ENCODE peak calls at places on chromosomes 5 and 9, in five cellular contexts. One of them, this sample, is unnamed.
A peak's percentile ranks its signal among the peaks of the same experiment; 100 is the strongest.

GRCh38 chr5:58925627-58926545 is 343.0 kb downstream of the RAB3C start:
- DNase-seq in H9: no peak
- DNase-seq in lower lobe of right lung: no peak
- DNase-seq in Calu3: no peak
- DNase-seq in hepatocyte: no peak
- DNase-seq in this sample: peak; percentile 22

GRCh38 chr9:93830224-93830596 is 124.9 kb downstream of the BARX1 start:
- DNase-seq in H9: no peak
- DNase-seq in hepatocyte: peak; percentile 2
- DNase-seq in lower lobe of right lung: no peak
- DNase-seq in Calu3: no peak
- DNase-seq in this sample: no peak

GRCh38 chr9:967436-967835 is 9.0 kb upstream of the DMRT3 start:
- DNase-seq in hepatocyte: no peak
- DNase-seq in Calu3: no peak
- DNase-seq in lower lobe of right lung: no peak
- DNase-seq in H9: peak; percentile 44
- DNase-seq in this sample: no peak

GRCh38 chr5:312845-313244 is 8.7 kb upstream of the AHRR start:
- DNase-seq in H9: no peak
- DNase-seq in lower lobe of right lung: no peak
- DNase-seq in hepatocyte: no peak
- DNase-seq in Calu3: no peak
- DNase-seq in this sample: no peak

GRCh38 chr5:156800982-156801381 is 49.1 kb upstream of the PPP1R2B start:
- DNase-seq in hepatocyte: no peak
- DNase-seq in H9: peak; percentile 43
- DNase-seq in lower lobe of right lung: no peak
- DNase-seq in Calu3: no peak
- DNase-seq in this sample: no peak

GRCh38 chr5:171755354-171755821 is 30.2 kb upstream of the SMIM23 start:
- DNase-seq in H9: no peak
- DNase-seq in lower lobe of right lung: no peak
- DNase-seq in Calu3: no peak
- DNase-seq in hepatocyte: no peak
- DNase-seq in this sample: no peak

GRCh38 chr5:10564838-10565784 is 1.2 kb downstream of the ANKRD33B start:
- DNase-seq in hepatocyte: no peak
- DNase-seq in lower lobe of right lung: peak; percentile 61
- DNase-seq in H9: no peak
- DNase-seq in Calu3: no peak
- DNase-seq in this sample: no peak

GRCh38 chr5:141478321-141478945 is 2.7 kb downstream of the PCDHGC3 start:
- DNase-seq in lower lobe of right lung: peak; percentile 87
- DNase-seq in H9: peak; percentile 89
- DNase-seq in Calu3: no peak
- DNase-seq in hepatocyte: peak; percentile 44
- DNase-seq in this sample: no peak

GRCh38 chr9:12958279-12958678 is 183.5 kb downstream of the LURAP1L start:
- DNase-seq in lower lobe of right lung: no peak
- DNase-seq in H9: no peak
- DNase-seq in Calu3: no peak
- DNase-seq in hepatocyte: no peak
- DNase-seq in this sample: no peak

GRCh38 chr9:137309368-137310189 is 7.5 kb upstream of the NRARP start:
- DNase-seq in Calu3: no peak
- DNase-seq in H9: no peak
- DNase-seq in lower lobe of right lung: peak; percentile 36
- DNase-seq in hepatocyte: no peak
- DNase-seq in this sample: no peak

GRCh38 chr9:96654450-96655197 is 493 bp downstream of the PRXL2C start:
- DNase-seq in Calu3: peak; percentile 56
- DNase-seq in lower lobe of right lung: peak; percentile 88
- DNase-seq in hepatocyte: peak; percentile 86
- DNase-seq in H9: peak; percentile 81
- DNase-seq in this sample: peak; percentile 81
- TF ChIP-seq CTCF in Calu3: no peak
- TF ChIP-seq CTCF in lower lobe of right lung: no peak
- TF ChIP-seq CTCF in hepatocyte: no peak
- TF ChIP-seq CTCF in H9: no peak
- TF ChIP-seq CTCF in this sample: no peak

DNA sequence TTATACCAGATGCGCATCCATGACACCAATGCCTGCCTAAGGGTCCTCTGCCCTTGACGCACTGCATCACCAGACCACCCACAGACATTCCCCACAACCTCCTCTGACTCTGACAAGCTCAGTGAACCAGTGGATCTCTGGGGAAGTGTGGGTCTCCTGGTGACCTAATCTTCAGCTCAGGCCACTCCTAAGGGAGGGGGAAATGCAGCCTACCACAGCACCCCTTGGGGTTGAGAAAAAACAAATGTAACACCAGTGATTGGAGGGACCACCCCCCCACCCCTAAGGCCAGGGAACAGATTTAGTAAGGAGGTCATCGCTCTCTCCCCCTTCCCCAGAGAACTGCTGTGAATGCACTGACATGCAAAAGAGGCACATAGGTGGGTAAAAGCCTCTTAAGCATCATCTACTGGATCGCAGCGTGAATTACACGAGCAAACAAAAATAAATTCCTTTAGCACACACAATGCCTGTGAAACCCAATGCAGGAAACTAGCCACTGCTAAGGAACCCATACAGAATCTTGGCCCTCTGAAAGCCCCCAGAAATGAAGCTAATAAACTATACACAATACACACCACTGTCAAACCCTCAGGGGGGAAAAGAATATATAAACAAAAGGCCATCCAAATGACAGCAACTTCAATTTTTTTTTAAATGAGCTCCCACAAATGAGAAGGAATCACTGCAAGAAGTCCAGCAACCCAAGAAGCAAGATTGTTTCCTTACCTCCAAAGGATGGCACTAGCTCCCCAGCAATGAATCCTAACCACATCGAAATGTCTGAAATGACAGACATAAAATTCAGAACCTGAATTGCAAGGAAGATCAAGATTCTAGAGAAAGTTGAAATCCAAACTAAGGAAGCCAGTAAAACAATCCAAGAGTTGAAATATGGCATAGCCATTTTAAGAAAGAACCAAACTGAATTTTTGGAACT is 513.7 kb upstream of the PTGER4 start:
- DNase-seq in lower lobe of right lung: no peak
- DNase-seq in Calu3: no peak
- DNase-seq in H9: peak; percentile 26
- DNase-seq in hepatocyte: no peak
- DNase-seq in this sample: peak; percentile 32
- TF ChIP-seq CTCF in lower lobe of right lung: no peak
- TF ChIP-seq CTCF in Calu3: no peak
- TF ChIP-seq CTCF in H9: no peak
- TF ChIP-seq CTCF in hepatocyte: no peak
- TF ChIP-seq CTCF in this sample: peak; percentile 39

GRCh38 chr9:129885018-129885669 is 49.9 kb downstream of the USP20 start:
- DNase-seq in H9: peak; percentile 61
- DNase-seq in hepatocyte: no peak
- DNase-seq in lower lobe of right lung: peak; percentile 74
- DNase-seq in Calu3: peak; percentile 46
- DNase-seq in this sample: peak; percentile 42
- TF ChIP-seq CTCF in H9: no peak
- TF ChIP-seq CTCF in hepatocyte: no peak
- TF ChIP-seq CTCF in lower lobe of right lung: no peak
- TF ChIP-seq CTCF in Calu3: no peak
- TF ChIP-seq CTCF in this sample: no peak

GRCh38 chr9:84932915-84933527 is 263.5 kb downstream of the NTRK2 start:
- DNase-seq in hepatocyte: no peak
- DNase-seq in H9: peak; percentile 36
- DNase-seq in lower lobe of right lung: no peak
- DNase-seq in Calu3: no peak
- DNase-seq in this sample: peak; percentile 18
- TF ChIP-seq CTCF in hepatocyte: peak; percentile 33
- TF ChIP-seq CTCF in H9: peak; percentile 66
- TF ChIP-seq CTCF in lower lobe of right lung: no peak
- TF ChIP-seq CTCF in Calu3: no peak
- TF ChIP-seq CTCF in this sample: peak; percentile 40

GRCh38 chr5:121027636-121028035 is 563.5 kb downstream of the PRR16 start:
- DNase-seq in hepatocyte: no peak
- DNase-seq in lower lobe of right lung: no peak
- DNase-seq in H9: no peak
- DNase-seq in Calu3: no peak
- DNase-seq in this sample: no peak
- TF ChIP-seq CTCF in hepatocyte: no peak
- TF ChIP-seq CTCF in lower lobe of right lung: no peak
- TF ChIP-seq CTCF in H9: no peak
- TF ChIP-seq CTCF in Calu3: no peak
- TF ChIP-seq CTCF in this sample: no peak

DNA sequence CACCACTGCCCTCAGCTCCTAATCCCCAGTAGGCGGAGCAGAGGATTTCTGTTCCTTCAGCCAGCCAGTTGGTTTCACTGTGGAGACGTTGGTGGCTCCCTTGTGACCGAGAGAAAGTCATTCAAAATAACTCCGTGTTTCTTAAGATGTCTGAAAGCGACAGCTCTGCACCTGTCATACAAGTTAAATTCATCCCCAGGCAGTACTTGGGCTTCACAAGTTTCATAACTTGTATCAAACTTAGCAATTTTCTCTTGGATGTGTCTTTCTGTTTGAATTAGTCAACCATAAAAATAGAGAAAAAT is 410 bp upstream of the CDKN2B start:
- DNase-seq in lower lobe of right lung: no peak
- DNase-seq in H9: no peak
- DNase-seq in hepatocyte: no peak
- DNase-seq in Calu3: no peak
- DNase-seq in this sample: no peak
- TF ChIP-seq CTCF in lower lobe of right lung: no peak
- TF ChIP-seq CTCF in H9: no peak
- TF ChIP-seq CTCF in hepatocyte: no peak
- TF ChIP-seq CTCF in Calu3: no peak
- TF ChIP-seq CTCF in this sample: no peak

DNA sequence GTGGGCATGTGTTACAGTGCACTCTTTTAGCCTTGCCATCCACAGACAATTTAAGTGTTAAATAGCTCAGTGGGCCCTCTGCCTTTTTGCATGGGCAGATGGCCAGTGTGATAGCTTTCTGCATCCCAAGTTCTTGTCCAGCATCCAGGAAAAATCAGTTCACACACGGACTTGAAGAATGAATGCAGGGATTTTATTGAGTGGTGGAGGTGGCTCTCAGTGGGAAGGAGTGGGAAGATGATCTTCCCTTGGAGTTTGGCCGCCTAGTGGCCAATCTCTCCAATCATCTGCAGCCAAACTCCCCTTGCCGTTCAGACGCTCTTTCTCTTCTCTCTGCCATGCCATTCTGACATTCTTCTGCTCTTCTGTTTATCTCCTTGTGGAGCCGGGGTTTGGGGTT is 322.4 kb upstream of the GRAMD2B start:
- DNase-seq in H9: no peak
- DNase-seq in Calu3: no peak
- DNase-seq in lower lobe of right lung: no peak
- DNase-seq in hepatocyte: no peak
- DNase-seq in this sample: peak; percentile 7
- TF ChIP-seq CTCF in H9: peak; percentile 62
- TF ChIP-seq CTCF in Calu3: no peak
- TF ChIP-seq CTCF in lower lobe of right lung: peak; percentile 19
- TF ChIP-seq CTCF in hepatocyte: peak; percentile 18
- TF ChIP-seq CTCF in this sample: peak; percentile 53

GRCh38 chr5:151463137-151464029 is 16.0 kb downstream of the SLC36A1 start:
- DNase-seq in hepatocyte: no peak
- DNase-seq in Calu3: no peak
- DNase-seq in H9: peak; percentile 49
- DNase-seq in lower lobe of right lung: no peak
- DNase-seq in this sample: no peak
- TF ChIP-seq CTCF in hepatocyte: peak; percentile 54
- TF ChIP-seq CTCF in Calu3: no peak
- TF ChIP-seq CTCF in H9: peak; percentile 86
- TF ChIP-seq CTCF in lower lobe of right lung: peak; percentile 16
- TF ChIP-seq CTCF in this sample: peak; percentile 63

This sample was measured in A673.